ENCODE peak calls at places on chromosomes 13 and 19, in nine cellular contexts. O is PC-9, N is pancreas, A is tibial nerve, M is transverse colon, G is mucosa of descending colon, U is stomach, I is gastrocnemius medialis, T is ovary. J is an unnamed sample. For H3K36me3, the result is how much of the 10 kb centered on the place peaks cover.

GRCh38 chr19:52566588-52566987 is 3.5 kb upstream of the ZNF701 start:
- DNase-seq in U (no peak), M (no peak), I (no peak), T (no peak), G (no peak), N (no peak), O (no peak), A (no peak), J (no peak)

GRCh38 chr13:29513002-29513980 is 82.2 kb downstream of the SLC7A1 start:
- DNase-seq in O (no peak), T (no peak), U (no peak), N (no peak), I (no peak), G (no peak), A (no peak), M (no peak), J (peak)

GRCh38 chr19:28501979-28502378 is 711.0 kb downstream of the UQCRFS1 start:
- DNase-seq in M (no peak), A (no peak), I (no peak), U (no peak), G (no peak), T (no peak), N (no peak), O (no peak), J (no peak)

GRCh38 chr13:43545317-43545874 is 241.4 kb downstream of the ENOX1 start:
- DNase-seq in U (no peak), A (peak), N (no peak), T (peak), G (no peak), I (no peak), M (no peak), O (no peak), J (no peak)

GRCh38 chr19:32318884-32319520 is 26.4 kb upstream of the ZNF507 start:
- DNase-seq in I (no peak), O (peak), G (no peak), M (no peak), T (no peak), N (no peak), U (no peak), A (no peak), J (no peak)

GRCh38 chr13:33524086-33524485 is 238.5 kb upstream of the STARD13 start:
- DNase-seq in A (no peak), M (no peak), U (no peak), T (no peak), G (no peak), O (no peak), N (no peak), I (no peak), J (no peak)

GRCh38 chr13:48879854-48880253 is 95.9 kb upstream of the FNDC3A start:
- DNase-seq in U (no peak), M (no peak), G (no peak), A (no peak), N (no peak), T (no peak), I (no peak), O (no peak), J (no peak)

GRCh38 chr19:45526971-45527370 is 19.7 kb downstream of the VASP start:
- DNase-seq in A (no peak), M (no peak), T (no peak), U (no peak), G (peak), N (no peak), O (no peak), I (no peak), J (no peak)

GRCh38 chr13:58991826-58992477 is 1171.8 kb downstream of the DIAPH3 start:
- DNase-seq in T (no peak), M (no peak), N (no peak), G (no peak), U (peak), A (no peak), I (no peak), O (no peak), J (no peak)

GRCh38 chr19:13795595-13796300 is 505 bp downstream of the ZSWIM4 start:
- DNase-seq in I (no peak), N (peak), U (no peak), O (peak), A (no peak), G (no peak), M (no peak), T (no peak), J (peak)

GRCh38 chr13:106477303-106477702 is 58.2 kb downstream of the EFNB2 start:
- DNase-seq in I (no peak), T (no peak), M (peak), G (no peak), O (no peak), N (no peak), U (no peak), A (no peak), J (no peak)

GRCh38 chr13:90968510-90968909 is 379.0 kb upstream of the MIR17HG start:
- DNase-seq in U (no peak), A (no peak), G (no peak), N (no peak), I (no peak), M (no peak), O (peak), T (no peak), J (no peak)

GRCh38 chr19:48051345-48052033 is 7.6 kb upstream of the CABP5 start:
- DNase-seq in I (no peak), G (no peak), T (no peak), N (no peak), M (no peak), U (no peak), O (no peak), A (no peak), J (no peak)

GRCh38 chr19:43763473-43763939 is 8.7 kb upstream of the SMG9 start:
- DNase-seq in I (no peak), M (no peak), A (no peak), O (no peak), T (no peak), N (no peak), U (no peak), G (no peak), J (no peak)

GRCh38 chr13:30322428-30322827 is 15.1 kb upstream of the KATNAL1 start:
- DNase-seq in U (no peak), N (no peak), T (no peak), I (no peak), A (no peak), G (no peak), O (no peak), M (no peak), J (no peak)

GRCh38 chr19:15299568-15300409 is 32.5 kb downstream of the BRD4 start:
- DNase-seq in I (no peak), M (no peak), U (no peak), T (no peak), N (no peak), G (no peak), A (no peak), O (no peak), J (peak)

GRCh38 chr13:30666113-30666512 is 48.4 kb downstream of the USPL1 start:
- DNase-seq in I (no peak), T (no peak), N (no peak), M (no peak), A (no peak), O (no peak), U (no peak), G (no peak), J (no peak)

GRCh38 chr13:28622286-28622685 is 36.6 kb upstream of the POMP start:
- DNase-seq in N (peak), G (no peak), U (peak), M (peak), T (no peak), O (no peak), A (peak), I (peak), J (peak)

GRCh38 chr13:44455781-44456180 is 82.2 kb downstream of the SERP2 start:
- DNase-seq in M (no peak), G (no peak), O (no peak), I (no peak), N (no peak), U (no peak), T (no peak), A (no peak), J (no peak)

GRCh38 chr13:30847697-30848307 is 58.3 kb upstream of the MEDAG start:
- DNase-seq in A (no peak), U (no peak), G (no peak), M (no peak), N (no peak), O (no peak), T (peak), I (no peak), J (no peak)

GRCh38 chr13:27665333-27665732 is 43.6 kb downstream of the POLR1D start:
- DNase-seq in M (no peak), G (no peak), N (no peak), I (no peak), O (no peak), T (no peak), U (no peak), A (no peak), J (no peak)

GRCh38 chr19:49201042-49201441 is 43.5 kb downstream of the TRPM4 start:
- DNase-seq in O (no peak), I (no peak), G (no peak), N (no peak), U (no peak), M (no peak), A (no peak), T (no peak), J (no peak)

GRCh38 chr13:43376596-43376995 is 353.2 kb downstream of the DNAJC15 start:
- DNase-seq in G (no peak), O (no peak), M (no peak), N (no peak), T (no peak), A (no peak), I (no peak), U (no peak), J (no peak)

GRCh38 chr19:46731007-46731501 is 14.1 kb upstream of the PRKD2 start:
- DNase-seq in N (no peak), U (peak), T (no peak), A (no peak), M (no peak), G (peak), I (no peak), O (peak), J (peak)

GRCh38 chr19:5148794-5149190 is 179.9 kb downstream of the KDM4B start:
- DNase-seq in M (no peak), N (no peak), I (no peak), G (peak), U (no peak), T (peak), O (no peak), A (no peak), J (peak)

GRCh38 chr13:34391071-34391470 is 551.0 kb upstream of the NBEA start:
- DNase-seq in I (no peak), U (no peak), A (no peak), T (no peak), N (no peak), M (no peak), G (no peak), O (no peak), J (no peak)

GRCh38 chr13:92390217-92390616 is 836.4 kb upstream of the GPC6 start:
- DNase-seq in N (no peak), U (no peak), G (no peak), A (no peak), M (no peak), I (no peak), T (no peak), O (no peak), J (no peak)

GRCh38 chr13:75938811-75939525 is 302.8 kb downstream of the LMO7 start:
- DNase-seq in N (no peak), A (no peak), U (no peak), O (no peak), G (no peak), M (no peak), I (no peak), T (no peak), J (no peak)

GRCh38 chr13:98050041-98050466 is 92.8 kb upstream of the FARP1 start:
- DNase-seq in N (no peak), A (no peak), O (peak), M (no peak), I (no peak), G (no peak), U (no peak), T (no peak), J (no peak)

DNA sequence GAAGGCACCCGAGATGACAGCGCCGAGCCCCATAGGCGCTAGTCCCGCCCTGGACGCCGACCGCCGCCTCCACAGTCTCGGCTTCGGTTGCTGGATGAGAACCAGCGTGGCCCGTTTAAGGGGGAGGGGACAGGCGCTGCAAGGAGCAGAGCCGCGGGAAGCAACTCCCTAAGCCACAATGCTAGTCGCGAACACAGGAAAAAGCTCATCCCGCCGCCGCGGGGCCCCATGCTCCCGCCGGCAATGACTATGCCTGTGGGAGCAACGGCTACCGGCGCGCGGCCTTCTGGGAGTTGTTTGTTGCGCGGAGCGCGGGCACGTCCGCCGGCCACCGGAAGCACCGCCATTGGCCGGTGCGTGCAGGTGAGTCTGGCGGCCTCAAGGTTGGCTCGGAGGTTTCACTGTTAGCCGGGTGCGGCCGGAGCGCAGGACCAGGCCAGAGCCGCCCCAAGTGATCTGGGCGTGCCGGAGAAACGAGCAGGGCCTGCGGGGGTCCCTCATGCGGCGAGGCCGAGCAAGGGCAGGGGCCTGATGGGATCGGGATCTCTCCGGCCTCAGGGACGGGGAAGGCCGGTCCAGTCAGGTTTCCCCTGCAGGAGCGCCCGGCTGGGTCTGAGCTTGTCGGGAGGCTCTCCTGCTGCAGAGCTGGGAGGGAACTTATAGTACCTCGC is at the start of gene ZNF544:
- DNase-seq in T (peak), A (peak), M (peak), U (peak), N (peak), I (peak), O (peak), G (peak), J (peak)
- TF ChIP-seq CTCF in T (peak), A (no peak), M (no peak), U (no peak), N (no peak), I (no peak), O (no peak), G (no peak), J (no peak)

GRCh38 chr19:34499155-34499834 is 17.7 kb downstream of the WTIP start:
- DNase-seq in M (no peak), I (no peak), A (no peak), T (peak), U (no peak), G (no peak), O (no peak), N (no peak), J (no peak)

GRCh38 chr19:34503546-34504272 is 22.2 kb downstream of the WTIP start:
- DNase-seq in T (no peak), G (no peak), U (peak), M (no peak), I (no peak), N (no peak), A (no peak), O (no peak), J (peak)

GRCh38 chr19:34500656-34501120 is 19.1 kb downstream of the WTIP start:
- DNase-seq in G (no peak), T (peak), I (no peak), A (no peak), O (no peak), U (no peak), M (no peak), N (no peak), J (peak)

GRCh38 chr19:34502582-34503545 is 21.3 kb downstream of the WTIP start:
- DNase-seq in A (no peak), T (no peak), M (no peak), G (no peak), I (no peak), N (no peak), U (peak), O (no peak), J (peak)

DNA sequence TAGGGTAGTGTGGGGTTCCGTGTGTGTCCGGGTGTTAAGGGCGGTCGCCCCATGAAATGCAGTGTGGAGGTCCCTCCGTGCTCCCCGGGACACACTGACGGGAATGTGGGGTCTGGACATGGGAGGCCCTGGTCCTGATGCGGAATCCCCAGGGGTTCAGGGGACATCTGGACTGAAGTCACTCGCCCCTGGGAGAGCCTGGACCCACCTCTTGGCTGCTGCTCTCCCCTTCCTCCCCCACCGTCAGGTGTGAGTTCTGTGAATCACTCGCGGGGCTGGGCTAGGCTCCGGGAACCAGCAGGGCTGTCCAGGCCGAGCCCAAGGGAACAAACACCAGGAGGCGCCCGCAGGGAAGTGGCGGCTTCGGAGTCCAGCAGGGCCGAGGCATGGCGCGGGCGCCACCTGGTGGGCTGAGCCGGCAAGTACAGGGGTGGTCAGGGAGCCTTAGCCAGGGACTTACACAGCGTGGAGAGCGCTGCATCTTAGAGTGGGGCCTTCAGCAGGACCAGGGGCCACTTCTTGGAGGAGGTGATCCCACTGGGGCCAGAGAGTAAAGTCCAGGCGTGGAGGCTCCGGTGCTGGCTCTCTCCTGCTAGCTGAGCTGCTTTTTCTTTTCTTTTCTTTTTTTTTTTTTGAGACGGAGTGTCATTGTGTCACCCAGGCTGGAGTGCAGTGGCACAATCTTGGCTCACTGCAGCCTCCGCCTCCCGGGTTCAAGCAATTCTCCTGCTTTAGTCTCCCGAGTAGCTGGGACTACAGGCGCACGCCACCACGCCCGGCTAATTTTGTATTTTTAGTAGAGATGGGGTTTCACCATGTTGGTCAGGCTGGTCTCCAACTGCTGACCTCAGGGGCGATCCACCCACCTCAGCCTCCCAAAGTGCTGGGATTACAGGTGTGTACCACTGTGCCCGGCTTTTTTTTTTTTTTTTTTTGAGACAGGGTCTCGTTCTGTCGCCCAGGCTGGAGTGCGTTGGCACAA is 20.1 kb downstream of the WTIP start:
- DNase-seq in T (peak), I (peak), A (peak), O (peak), U (peak), G (peak), N (peak), M (peak), J (peak)
- H3K36me3 ChIP-seq in T (under half), I (under half), A (under half), O (under half), U (under half), G (under half), N (under half), M (under half), J (under half)

DNA sequence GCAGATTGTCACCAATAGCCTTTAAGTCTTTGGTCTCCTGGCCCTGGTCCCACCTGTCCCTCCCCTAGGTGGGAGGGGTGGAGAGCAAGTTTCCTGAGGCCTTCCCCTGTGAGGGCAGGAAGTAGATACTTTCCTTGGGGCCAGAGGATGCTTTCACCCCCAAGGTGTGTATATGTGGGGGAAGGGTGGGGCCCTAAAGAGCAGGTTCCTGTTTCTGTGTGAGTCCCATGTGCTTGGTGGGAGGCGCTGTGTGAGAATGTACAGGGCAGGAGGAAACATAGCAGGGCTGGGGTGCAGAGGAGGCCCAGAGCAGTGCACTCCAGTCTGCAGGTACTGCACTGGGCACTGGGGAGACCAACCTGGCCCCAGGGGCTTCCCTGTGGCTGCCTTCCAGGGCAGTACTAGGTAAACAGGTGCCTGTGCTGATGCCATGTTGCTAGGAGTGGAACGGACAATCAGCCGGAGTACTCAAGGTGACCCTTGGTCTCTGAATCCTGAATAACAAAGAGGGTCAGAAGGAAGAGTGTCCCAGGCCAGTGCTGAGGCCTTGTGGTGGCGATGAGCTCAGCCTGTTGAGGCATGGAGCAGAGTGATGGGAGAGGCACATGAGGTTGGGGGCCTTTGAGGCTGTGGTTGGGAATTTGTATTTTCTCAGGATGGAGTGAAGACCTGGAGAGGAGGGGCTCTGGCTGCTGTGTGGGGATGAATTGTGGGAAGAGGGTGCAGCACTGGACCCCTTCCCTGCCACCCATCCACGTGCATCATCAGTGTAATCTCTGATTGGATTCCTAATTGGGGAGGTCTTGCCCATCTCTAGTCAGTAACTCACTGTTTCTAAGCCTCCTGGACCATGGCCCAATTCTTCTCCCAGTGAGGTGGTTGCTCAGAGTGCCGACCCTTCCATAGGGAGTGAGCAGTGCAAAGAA is 5.1 kb downstream of the EGLN2 start:
- DNase-seq in I (no peak), O (peak), M (peak), T (no peak), G (peak), U (peak), N (peak), A (no peak), J (peak)
- TF ChIP-seq CTCF in I (no peak), O (no peak), M (no peak), T (no peak), G (no peak), U (no peak), N (no peak), A (no peak), J (no peak)

DNA sequence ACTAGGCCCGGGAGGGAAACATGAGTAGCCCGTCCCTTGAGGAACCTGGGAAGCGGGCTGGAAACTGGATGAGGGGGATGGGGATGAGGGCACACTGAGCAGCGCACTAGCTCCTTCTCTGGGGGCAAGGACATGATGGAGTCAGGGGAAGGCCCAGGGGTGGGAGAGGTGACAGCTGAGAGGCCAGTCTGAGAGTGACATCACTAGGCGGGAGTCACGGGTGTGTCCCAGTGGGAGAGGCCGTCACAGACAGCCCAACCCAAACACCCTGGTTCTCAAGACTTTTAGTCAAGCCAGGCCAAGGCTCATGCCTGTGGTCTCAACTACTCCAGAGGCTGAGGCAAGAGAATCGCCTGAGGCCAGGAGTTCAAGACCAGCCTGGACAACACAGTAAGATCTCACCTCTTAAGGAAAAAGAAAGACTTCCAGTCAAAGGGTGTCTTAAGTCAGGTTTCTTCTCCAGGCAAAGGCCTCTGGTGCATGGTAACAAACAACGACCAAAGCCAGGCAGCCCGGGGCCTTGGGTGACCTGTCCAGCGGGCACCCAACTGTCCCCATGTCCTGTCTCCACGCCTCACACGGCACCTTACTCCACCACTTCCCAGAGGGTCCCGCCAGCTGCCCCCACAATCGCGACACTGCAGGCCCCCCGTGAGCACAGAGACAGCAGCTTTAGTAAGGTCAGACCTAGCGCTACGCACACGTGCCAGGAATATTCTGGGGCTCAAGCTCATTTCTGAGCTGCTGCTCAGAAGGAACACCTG is 25.5 kb upstream of the TIMM44 start:
- DNase-seq in N (no peak), I (no peak), G (peak), U (no peak), A (no peak), T (no peak), O (no peak), M (no peak), J (no peak)
- H3K36me3 ChIP-seq in N (under half), I (under half), G (under half), U (half or more), A (under half), T (under half), O (under half), M (under half), J (half or more)